ENCODE peak calls at places on chromosomes 13 and 19, in eight cellular contexts. F, O, X, B, I, V, C and E are unnamed samples.

GRCh38 chr13:79306650-79307049 is 99.4 kb downstream of the RBM26 start:
- DNase-seq in F (no peak), O (no peak), X (no peak), B (no peak), I (no peak), V (no peak), C (no peak), E (no peak)

GRCh38 chr13:112207124-112207523 is 140.2 kb downstream of the SOX1 start:
- DNase-seq in F (no peak), O (no peak), X (no peak), B (no peak), I (no peak), V (no peak), C (no peak), E (no peak)

GRCh38 chr13:113726961-113727411 is 32.0 kb upstream of the TMEM255B start:
- DNase-seq in F (no peak), O (no peak), X (no peak), B (peak; percentile 52), I (peak; percentile 37), V (no peak), C (no peak), E (no peak)

GRCh38 chr19:13430790-13431582 is 75.3 kb downstream of the CACNA1A start:
- DNase-seq in F (peak; percentile 32), O (peak; percentile 43), X (no peak), B (peak; percentile 83), I (peak; percentile 25), V (no peak), C (peak; percentile 35), E (peak; percentile 3)

GRCh38 chr13:29693297-29693945 is 97.9 kb upstream of the SLC7A1 start:
- DNase-seq in F (no peak), O (no peak), X (no peak), B (no peak), I (peak; percentile 47), V (peak; percentile 82), C (peak; percentile 20), E (no peak)

GRCh38 chr19:41702208-41702651 is 6.2 kb upstream of the CEACAM5 start:
- DNase-seq in F (no peak), O (peak; percentile 85), X (no peak), B (peak; percentile 51), I (peak; percentile 30), V (no peak), C (no peak), E (no peak)

GRCh38 chr13:92843549-92843948 is 383.1 kb upstream of the GPC6 start:
- DNase-seq in F (no peak), O (no peak), X (no peak), B (peak; percentile 67), I (peak; percentile 60), V (no peak), C (no peak), E (no peak)

GRCh38 chr19:33771308-33772101 is 25.2 kb upstream of the KCTD15 start:
- DNase-seq in F (peak; percentile 53), O (peak; percentile 80), X (no peak), B (peak; percentile 79), I (peak; percentile 36), V (peak; percentile 36), C (peak; percentile 72), E (peak; percentile 45)

GRCh38 chr13:71871180-71871754 is 4.3 kb upstream of the DACH1 start:
- DNase-seq in F (no peak), O (no peak), X (no peak), B (no peak), I (no peak), V (no peak), C (no peak), E (no peak)

GRCh38 chr13:23715762-23716235 is 145.6 kb downstream of the TNFRSF19 start:
- DNase-seq in F (no peak), O (peak; percentile 38), X (no peak), B (peak; percentile 78), I (no peak), V (no peak), C (no peak), E (no peak)

GRCh38 chr19:11535792-11536595 is 2.7 kb upstream of the CNN1 start:
- DNase-seq in F (peak; percentile 87), O (peak; percentile 88), X (no peak), B (peak; percentile 93), I (peak; percentile 73), V (peak; percentile 90), C (peak; percentile 91), E (peak; percentile 64)

GRCh38 chr13:33172400-33172799 is 113.2 kb downstream of the STARD13 start:
- DNase-seq in F (no peak), O (no peak), X (no peak), B (no peak), I (no peak), V (no peak), C (no peak), E (no peak)

GRCh38 chr19:4371209-4371897 is 28.0 kb downstream of the MPND start:
- DNase-seq in F (no peak), O (no peak), X (no peak), B (no peak), I (no peak), V (no peak), C (no peak), E (no peak)

GRCh38 chr13:31638577-31638976 is 100.7 kb upstream of the RXFP2 start:
- DNase-seq in F (no peak), O (no peak), X (no peak), B (peak; percentile 32), I (peak; percentile 69), V (no peak), C (no peak), E (no peak)

GRCh38 chr19:1173160-1173844 is 766 bp downstream of the SBNO2 start:
- DNase-seq in F (no peak), O (no peak), X (no peak), B (no peak), I (no peak), V (peak; percentile 26), C (no peak), E (no peak)

GRCh38 chr19:1177322-1178114 is 3.5 kb upstream of the SBNO2 start:
- DNase-seq in F (peak; percentile 68), O (peak; percentile 88), X (no peak), B (peak; percentile 94), I (peak; percentile 98), V (no peak), C (peak; percentile 82), E (no peak)

GRCh38 chr19:1173845-1174809 is at the start of gene SBNO2:
- DNase-seq in F (peak; percentile 84), O (peak; percentile 89), X (no peak), B (peak; percentile 84), I (peak; percentile 81), V (peak; percentile 68), C (peak; percentile 89), E (peak; percentile 74)

GRCh38 chr19:1172353-1173159 is 1.5 kb downstream of the SBNO2 start:
- DNase-seq in F (peak; percentile 80), O (peak; percentile 54), X (no peak), B (peak; percentile 58), I (peak; percentile 61), V (peak; percentile 81), C (peak; percentile 58), E (no peak)

DNA sequence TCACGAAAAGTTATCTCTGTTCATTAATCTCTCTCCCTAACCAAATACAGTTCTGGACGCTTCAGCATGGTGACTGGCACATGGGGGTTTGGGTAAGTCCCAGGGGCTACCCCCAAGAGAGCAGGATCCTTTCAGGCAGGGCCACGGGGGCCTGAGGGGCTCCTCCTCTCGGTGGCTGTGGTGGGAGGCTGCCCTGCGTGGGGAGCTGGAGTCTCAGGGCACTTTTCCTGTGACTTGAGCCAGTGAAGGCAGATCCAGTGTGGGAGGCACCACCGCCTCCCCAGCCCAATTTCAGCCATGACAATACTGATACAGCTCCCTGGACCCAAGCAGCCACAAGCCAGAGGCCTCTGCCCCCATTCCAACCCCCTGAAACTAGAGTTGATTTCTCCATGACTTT is 952 bp upstream of the SBNO2 start:
- DNase-seq in F (no peak), O (no peak), X (no peak), B (no peak), I (no peak), V (no peak), C (no peak), E (no peak)
- H3K4me1 ChIP-seq in F (no peaks in the 10 kb centered on the region), O (peaks cover 68% of the 10 kb centered on the region), X (peaks cover 17% of the 10 kb centered on the region), B (peaks cover 57% of the 10 kb centered on the region), I (peaks cover 45% of the 10 kb centered on the region), V (peaks cover 20% of the 10 kb centered on the region), C (peaks cover 54% of the 10 kb centered on the region), E (peaks cover 18% of the 10 kb centered on the region)

GRCh38 chr19:48476176-48476575 is 7.0 kb downstream of the CYTH2 start:
- DNase-seq in F (no peak), O (no peak), X (no peak), B (no peak), I (no peak), V (no peak), C (no peak), E (no peak)

GRCh38 chr19:48473161-48473966 is 4.2 kb downstream of the CYTH2 start:
- DNase-seq in F (no peak), O (no peak), X (no peak), B (peak; percentile 16), I (peak; percentile 26), V (peak; percentile 82), C (no peak), E (no peak)

GRCh38 chr19:48474084-48474592 is 5.0 kb downstream of the CYTH2 start:
- DNase-seq in F (no peak), O (no peak), X (no peak), B (no peak), I (no peak), V (no peak), C (no peak), E (no peak)

GRCh38 chr19:48477067-48477685 is 8.0 kb downstream of the CYTH2 start:
- DNase-seq in F (no peak), O (no peak), X (no peak), B (no peak), I (no peak), V (no peak), C (no peak), E (no peak)

DNA sequence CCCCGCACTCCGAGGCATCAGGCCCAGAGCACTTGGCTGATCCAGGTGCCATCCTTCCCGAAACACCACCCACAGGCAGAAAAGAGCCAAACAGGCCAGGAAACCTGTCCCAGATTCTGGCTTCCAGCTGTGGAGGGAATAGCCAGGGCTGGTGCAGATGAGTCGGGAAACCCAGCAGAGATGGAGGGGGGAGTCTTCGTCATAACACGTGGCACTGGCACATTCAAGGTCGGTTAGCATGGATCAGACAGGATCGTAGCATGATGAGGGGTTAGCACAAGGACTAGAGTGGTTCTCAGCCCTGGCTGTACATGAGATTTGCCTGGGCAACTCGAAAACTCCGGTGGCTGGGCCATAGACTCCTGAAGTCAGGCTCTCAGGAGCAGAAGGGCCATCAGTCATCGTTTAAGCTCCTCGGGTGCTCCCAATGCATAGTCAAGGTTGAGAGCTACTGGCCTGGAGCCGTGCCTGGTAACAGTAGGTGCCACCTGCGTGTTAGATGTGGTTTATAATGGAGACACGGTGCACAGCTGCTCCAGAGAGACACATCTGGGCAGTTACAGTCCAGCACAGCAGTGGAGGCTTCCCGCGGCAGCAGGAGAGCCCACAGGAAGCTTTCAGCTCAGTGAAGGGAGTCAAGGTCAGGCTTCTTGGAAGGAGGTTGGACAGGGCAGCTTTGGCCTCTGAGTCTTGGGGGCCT is 6.3 kb downstream of the CYTH2 start:
- DNase-seq in F (no peak), O (no peak), X (no peak), B (no peak), I (no peak), V (no peak), C (no peak), E (no peak)
- H3K27ac ChIP-seq in F (no peak overlapping the region), O (no peak overlapping the region), X (no peak overlapping the region), B (no peak overlapping the region), I (no peak overlapping the region), V (peak overlapping the region; percentile 68), C (no peak overlapping the region), E (no peak overlapping the region)

GRCh38 chr19:5923356-5923755 is 9.3 kb downstream of the CAPS start:
- DNase-seq in F (no peak), O (no peak), X (no peak), B (no peak), I (no peak), V (no peak), C (no peak), E (no peak)
- H3K4me3 ChIP-seq in F (no peak overlapping the region), O (no peak overlapping the region), X (no peak overlapping the region), B (no peak overlapping the region), I (no peak overlapping the region), V (no peak overlapping the region), C (no peak overlapping the region), E (no peak overlapping the region)

GRCh38 chr13:99206226-99206625 is 5.6 kb downstream of the UBAC2 start:
- DNase-seq in F (no peak), O (no peak), X (no peak), B (no peak), I (no peak), V (no peak), C (no peak), E (no peak)
- H3K4me1 ChIP-seq in F (no peaks in the 10 kb centered on the region), O (peaks cover 7% of the 10 kb centered on the region), X (peaks cover 35% of the 10 kb centered on the region), B (peaks cover 12% of the 10 kb centered on the region), I (peaks cover 8% of the 10 kb centered on the region), V (no peaks in the 10 kb centered on the region), C (peaks cover 17% of the 10 kb centered on the region), E (peaks cover 36% of the 10 kb centered on the region)